ENCODE peak calls at places on chromosomes 5 and 9, in ten cellular contexts. I is mammary epithelial cell, N is brain microvascular endothelial cell, D is tibial nerve, K is BJ, G is OCI-LY7, J is heart left ventricle, M is right lobe of liver, C is BE2C, S is neural progenitor cell. E is an unnamed sample.

GRCh38 chr9:5452286-5452609 is 1.9 kb downstream of the CD274 start:
- DNase-seq in I (no peak), N (no peak), D (no peak), K (no peak), G (no peak), J (no peak), M (no peak), C (no peak), S (no peak), E (no peak)

GRCh38 chr9:79611091-79611614 is 39.4 kb downstream of the TLE4 start:
- DNase-seq in I (peak; percentile 79), N (peak; percentile 81), D (no peak), K (peak; percentile 98), G (peak; percentile 18), J (no peak), M (no peak), C (no peak), S (peak; percentile 86), E (peak; percentile 26)

GRCh38 chr5:134432677-134433359 is 21.1 kb upstream of the CDKN2AIPNL start:
- DNase-seq in I (no peak), N (no peak), D (no peak), K (no peak), G (no peak), J (no peak), M (no peak), C (no peak), S (no peak), E (peak; percentile 56)

GRCh38 chr9:6902423-6902822 is 144.7 kb downstream of the KDM4C start:
- DNase-seq in I (peak; percentile 65), N (no peak), D (no peak), K (no peak), G (no peak), J (no peak), M (no peak), C (no peak), S (no peak), E (peak; percentile 29)

GRCh38 chr9:121463026-121463827 is 36.4 kb downstream of the GGTA1 start:
- DNase-seq in I (no peak), N (peak; percentile 69), D (peak; percentile 35), K (no peak), G (peak; percentile 21), J (peak; percentile 73), M (peak; percentile 54), C (peak; percentile 62), S (peak; percentile 75), E (peak; percentile 46)

GRCh38 chr5:172494630-172495505 is 40.5 kb upstream of the SH3PXD2B start:
- DNase-seq in I (no peak), N (no peak), D (no peak), K (no peak), G (no peak), J (no peak), M (peak; percentile 19), C (no peak), S (no peak), E (no peak)

GRCh38 chr5:6737043-6737941 is 24.1 kb downstream of the TENT4A start:
- DNase-seq in I (no peak), N (no peak), D (no peak), K (no peak), G (no peak), J (no peak), M (peak; percentile 73), C (no peak), S (no peak), E (no peak)

GRCh38 chr9:21334969-21335632 is at the start of gene KLHL9:
- DNase-seq in I (peak; percentile 89), N (peak; percentile 87), D (peak; percentile 80), K (peak; percentile 49), G (peak; percentile 92), J (peak; percentile 97), M (peak; percentile 95), C (peak; percentile 93), S (peak; percentile 96), E (peak; percentile 95)

GRCh38 chr5:96940586-96940985 is 4.7 kb downstream of the LNPEP start:
- DNase-seq in I (peak; percentile 26), N (no peak), D (no peak), K (no peak), G (no peak), J (no peak), M (no peak), C (no peak), S (no peak), E (no peak)

GRCh38 chr5:137220523-137220927 is 278.6 kb downstream of the SPOCK1 start:
- DNase-seq in I (peak; percentile 96), N (peak; percentile 55), D (no peak), K (peak; percentile 54), G (peak; percentile 75), J (no peak), M (no peak), C (peak; percentile 15), S (peak; percentile 70), E (peak; percentile 84)

GRCh38 chr5:32100230-32100629 is 73.9 kb downstream of the GOLPH3 start:
- DNase-seq in I (no peak), N (no peak), D (no peak), K (no peak), G (no peak), J (no peak), M (no peak), C (peak; percentile 36), S (no peak), E (no peak)

GRCh38 chr9:110095238-110095637 is 112.7 kb downstream of the C9orf152 start:
- DNase-seq in I (no peak), N (peak; percentile 69), D (no peak), K (no peak), G (no peak), J (no peak), M (no peak), C (no peak), S (no peak), E (peak; percentile 72)

GRCh38 chr5:127920936-127921335 is 162.6 kb upstream of the SLC12A2 start:
- DNase-seq in I (no peak), N (no peak), D (no peak), K (no peak), G (no peak), J (no peak), M (no peak), C (no peak), S (no peak), E (no peak)

GRCh38 chr5:158589939-158590338 is 509.8 kb downstream of the EBF1 start:
- DNase-seq in I (no peak), N (no peak), D (no peak), K (no peak), G (peak; percentile 82), J (no peak), M (no peak), C (no peak), S (no peak), E (no peak)

GRCh38 chr5:77138981-77139380 is 51.9 kb upstream of the ZBED3 start:
- DNase-seq in I (no peak), N (peak; percentile 67), D (no peak), K (no peak), G (no peak), J (no peak), M (peak; percentile 84), C (peak; percentile 41), S (peak; percentile 16), E (peak; percentile 39)

GRCh38 chr5:34900660-34901059 is 14.6 kb downstream of the RAD1 start:
- DNase-seq in I (no peak), N (no peak), D (no peak), K (no peak), G (no peak), J (no peak), M (no peak), C (no peak), S (no peak), E (no peak)

GRCh38 chr5:34903260-34903659 is 12.0 kb downstream of the RAD1 start:
- DNase-seq in I (no peak), N (no peak), D (no peak), K (no peak), G (no peak), J (no peak), M (no peak), C (no peak), S (no peak), E (no peak)

GRCh38 chr5:34905564-34905963 is 9.7 kb downstream of the RAD1 start:
- DNase-seq in I (no peak), N (no peak), D (no peak), K (no peak), G (no peak), J (no peak), M (no peak), C (no peak), S (no peak), E (peak; percentile 39)
- TF ChIP-seq CTCF in I (peak; percentile 23), N (peak; percentile 67), D (no peak), K (peak; percentile 54), G (peak; percentile 72), J (peak; percentile 32), M (peak; percentile 36), C (peak; percentile 56), S (peak; percentile 59), E (peak; percentile 53)

GRCh38 chr9:136726631-136727191 is 14.3 kb downstream of the DIPK1B start:
- DNase-seq in I (peak; percentile 37), N (peak; percentile 17), D (no peak), K (no peak), G (peak; percentile 87), J (no peak), M (no peak), C (peak; percentile 54), S (peak; percentile 69), E (no peak)

GRCh38 chr9:136728080-136728547 is 14.6 kb downstream of the LCN10 start:
- DNase-seq in I (peak; percentile 80), N (peak; percentile 74), D (peak; percentile 81), K (peak; percentile 18), G (peak; percentile 91), J (peak; percentile 96), M (peak; percentile 91), C (peak; percentile 93), S (peak; percentile 93), E (peak; percentile 92)

GRCh38 chr9:136729144-136729543 is 13.6 kb downstream of the LCN10 start:
- DNase-seq in I (no peak), N (no peak), D (no peak), K (no peak), G (peak; percentile 30), J (peak; percentile 48), M (no peak), C (peak; percentile 38), S (no peak), E (no peak)

GRCh38 chr9:136729926-136730325 is 12.8 kb downstream of the LCN10 start:
- DNase-seq in I (no peak), N (no peak), D (no peak), K (no peak), G (no peak), J (no peak), M (no peak), C (no peak), S (no peak), E (no peak)

GRCh38 chr9:136728548-136729123 is 14.1 kb downstream of the LCN10 start:
- DNase-seq in I (peak; percentile 34), N (no peak), D (no peak), K (no peak), G (peak; percentile 32), J (peak; percentile 73), M (no peak), C (peak; percentile 52), S (peak; percentile 75), E (no peak)
- H3K4me3 ChIP-seq in I (peak overlapping the region; percentile 71), N (peak overlapping the region; percentile 93), D (peak overlapping the region; percentile 67), K (peak overlapping the region; percentile 97), G (peak overlapping the region; percentile 100), J (peak overlapping the region; percentile 84), M (peak overlapping the region; percentile 97), C (peak overlapping the region; percentile 100), S (peak overlapping the region; percentile 89), E (peak overlapping the region; percentile 98)

GRCh38 chr5:56910123-56910951 is 941 bp downstream of the SETD9 start:
- DNase-seq in I (no peak), N (no peak), D (no peak), K (no peak), G (no peak), J (peak; percentile 63), M (peak; percentile 67), C (peak; percentile 39), S (peak; percentile 70), E (no peak)
- TF ChIP-seq CTCF in I (no peak), N (no peak), D (no peak), K (no peak), G (no peak), J (no peak), M (no peak), C (no peak), S (no peak), E (no peak)

GRCh38 chr5:82835488-82835887 is 241.7 kb downstream of the TMEM167A start:
- DNase-seq in I (no peak), N (no peak), D (no peak), K (no peak), G (no peak), J (no peak), M (no peak), C (no peak), S (no peak), E (no peak)
- H3K4me3 ChIP-seq in I (no peak overlapping the region), N (no peak overlapping the region), D (no peak overlapping the region), K (no peak overlapping the region), G (no peak overlapping the region), J (no peak overlapping the region), M (no peak overlapping the region), C (no peak overlapping the region), S (no peak overlapping the region), E (no peak overlapping the region)

E was measured in fibroblast of pulmonary artery.